ENCODE peak calls at places on chromosomes 1 and 21, in ten cellular contexts. I is HL-60, P is ovary, V is cardiac fibroblast, H is fibroblast of pulmonary artery, X is fibroblast of mammary gland, A is PC-9, S is OCI-LY7, W is mucosa of descending colon, O is bronchial epithelial cell. L is an unnamed sample.

GRCh38 chr1:34884536-34884935 is 25.0 kb upstream of the SMIM12 start:
- DNase-seq in P (no peak), V (no peak), A (no peak), W (no peak), H (no peak), S (no peak), O (no peak), I (no peak), X (no peak), L (no peak)

GRCh38 chr1:47249755-47250154 is 17.7 kb upstream of the TAL1 start:
- DNase-seq in V (no peak), A (no peak), P (no peak), I (no peak), W (no peak), X (no peak), H (no peak), S (no peak), O (no peak), L (no peak)

GRCh38 chr1:209207126-209207700 is 376.3 kb upstream of the CAMK1G start:
- DNase-seq in X (peak), A (no peak), H (no peak), V (peak), P (no peak), I (no peak), W (no peak), S (no peak), O (no peak), L (no peak)

GRCh38 chr21:30839304-30839703 is 9.7 kb upstream of the KRTAP7-1 start:
- DNase-seq in X (peak), I (peak), P (no peak), O (peak), S (peak), H (peak), W (no peak), A (no peak), V (peak), L (no peak)

GRCh38 chr1:113459279-113459678 is 69.0 kb downstream of the MAGI3 start:
- DNase-seq in I (no peak), X (peak), V (peak), H (peak), W (no peak), S (no peak), A (no peak), O (peak), P (no peak), L (peak)

GRCh38 chr1:65412984-65413375 is 7.5 kb upstream of the LEPR start:
- DNase-seq in W (no peak), A (no peak), X (peak), S (no peak), H (no peak), I (no peak), P (no peak), O (no peak), V (peak), L (peak)

GRCh38 chr1:162670928-162671663 is 38.8 kb downstream of the DDR2 start:
- DNase-seq in V (peak), A (no peak), S (no peak), O (peak), H (peak), X (peak), I (no peak), W (no peak), P (peak), L (peak)

GRCh38 chr1:8351693-8352470 is 34.0 kb downstream of the SLC45A1 start:
- DNase-seq in A (no peak), S (peak), O (peak), P (no peak), H (no peak), V (no peak), W (no peak), X (no peak), I (peak), L (no peak)

GRCh38 chr1:208081972-208082371 is 162.2 kb downstream of the PLXNA2 start:
- DNase-seq in V (no peak), W (no peak), H (no peak), S (no peak), I (no peak), O (no peak), X (peak), P (peak), A (no peak), L (peak)

GRCh38 chr21:37060296-37060695 is 12.6 kb downstream of the PIGP start:
- DNase-seq in W (no peak), P (peak), A (peak), X (peak), H (peak), S (peak), O (peak), V (peak), I (no peak), L (peak)

GRCh38 chr1:25878690-25879089 is 3.2 kb upstream of the PAQR7 start:
- DNase-seq in W (no peak), S (no peak), P (no peak), X (no peak), H (no peak), A (no peak), O (no peak), V (no peak), I (no peak), L (no peak)

GRCh38 chr1:51861669-51862068 is 16.9 kb downstream of the NRDC start:
- DNase-seq in P (no peak), O (peak), H (no peak), X (peak), I (no peak), W (no peak), S (no peak), A (no peak), V (peak), L (peak)

GRCh38 chr1:40646385-40646784 is 19.1 kb downstream of the RIMS3 start:
- DNase-seq in W (no peak), I (no peak), H (peak), V (peak), P (no peak), O (peak), S (no peak), A (no peak), X (peak), L (peak)

GRCh38 chr1:193185861-193186714 is at the start of gene B3GALT2:
- DNase-seq in S (no peak), O (peak), V (peak), X (peak), H (peak), W (no peak), P (peak), I (no peak), A (no peak), L (no peak)

GRCh38 chr1:51520700-51521248 is 1.7 kb upstream of the EPS15 start:
- DNase-seq in V (no peak), X (no peak), S (no peak), I (peak), A (no peak), W (no peak), P (no peak), H (no peak), O (peak), L (no peak)

GRCh38 chr1:96845464-96845863 is 123.9 kb downstream of the PTBP2 start:
- DNase-seq in X (peak), I (peak), P (no peak), A (no peak), V (peak), O (peak), W (no peak), H (no peak), S (peak), L (no peak)

GRCh38 chr1:61287734-61288133 is 205.4 kb downstream of the NFIA start:
- DNase-seq in S (no peak), X (peak), W (no peak), P (no peak), O (peak), I (no peak), H (peak), V (peak), A (no peak), L (peak)

GRCh38 chr1:169060010-169060722 is 46.3 kb upstream of the ATP1B1 start:
- DNase-seq in W (peak), O (peak), I (no peak), S (no peak), A (peak), H (peak), V (peak), P (no peak), X (peak), L (no peak)

GRCh38 chr1:170731566-170732261 is 67.8 kb downstream of the PRRX1 start:
- DNase-seq in I (no peak), P (no peak), O (no peak), X (no peak), A (no peak), W (no peak), H (no peak), S (no peak), V (no peak), L (peak)

GRCh38 chr21:26423506-26423905 is 149.6 kb downstream of the CYYR1 start:
- DNase-seq in S (no peak), H (no peak), X (no peak), I (no peak), O (no peak), A (no peak), V (no peak), W (no peak), P (no peak), L (no peak)

GRCh38 chr1:8661185-8662110 is 156.0 kb downstream of the RERE start:
- DNase-seq in V (peak), H (peak), A (no peak), S (no peak), I (no peak), O (peak), X (peak), P (peak), W (no peak), L (peak)

GRCh38 chr1:83998205-83998598 is 730 bp downstream of the TTLL7 start:
- DNase-seq in V (peak), P (no peak), W (no peak), H (peak), A (no peak), O (peak), X (peak), S (no peak), I (no peak), L (no peak)

GRCh38 chr1:44568128-44568900 is 106.0 kb downstream of the TMEM53 start:
- DNase-seq in S (no peak), A (peak), H (no peak), P (no peak), V (no peak), X (no peak), O (peak), W (no peak), I (no peak), L (no peak)

DNA sequence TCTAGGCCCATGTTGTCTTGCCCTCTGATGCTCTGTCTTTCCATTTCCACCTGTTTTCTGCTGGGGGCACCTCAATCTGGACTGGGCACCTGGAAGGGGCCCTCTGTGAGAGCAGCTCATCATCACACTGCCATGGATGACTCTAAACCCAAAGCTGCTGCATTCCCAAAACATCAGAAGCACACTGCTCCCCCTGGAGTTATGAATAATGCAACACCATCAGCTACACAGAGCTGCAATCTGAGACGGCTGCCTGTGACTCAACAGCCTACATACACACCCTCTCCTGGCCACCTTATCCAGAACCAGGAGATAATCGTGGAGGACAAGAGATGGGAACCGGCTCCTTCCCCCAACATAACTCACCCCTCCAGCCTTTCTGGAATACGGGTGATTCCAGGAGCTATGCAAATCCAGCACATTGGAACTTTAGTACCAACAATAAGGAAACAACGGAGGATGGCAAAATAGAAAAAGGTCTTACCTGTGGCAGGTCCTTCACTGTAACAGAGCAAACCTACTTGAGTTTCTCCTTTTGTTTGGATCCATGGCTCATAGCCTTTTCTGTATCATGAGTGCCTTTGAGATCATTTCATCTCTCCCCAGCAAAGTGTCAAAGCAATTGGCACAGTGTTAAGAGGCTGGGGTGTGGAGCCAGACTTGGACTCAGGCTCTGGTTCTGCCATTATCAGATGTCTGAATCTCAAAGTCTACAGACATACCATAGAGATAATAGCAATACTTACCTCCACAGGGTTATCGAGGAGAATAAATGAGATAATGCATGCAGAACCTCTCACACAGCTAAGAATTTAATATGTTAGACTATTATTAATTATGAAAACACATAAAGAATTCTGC is 29.3 kb downstream of the AK2 start:
- DNase-seq in P (peak), I (no peak), O (peak), H (peak), V (peak), A (peak), S (peak), X (peak), W (no peak), L (peak)
- TF ChIP-seq CTCF in P (no peak), I (no peak), O (peak), H (peak), V (peak), A (peak), S (peak), X (peak), W (no peak), L (peak)

GRCh38 chr1:6848816-6849215 is 63.6 kb downstream of the CAMTA1 start:
- DNase-seq in V (no peak), O (no peak), P (no peak), W (no peak), X (no peak), I (no peak), A (no peak), H (no peak), S (no peak), L (no peak)
- H3K4me3 ChIP-seq in V (no peak), O (no peak), P (no peak), W (no peak), X (no peak), I (no peak), A (no peak), H (no peak), S (no peak), L (no peak)

DNA sequence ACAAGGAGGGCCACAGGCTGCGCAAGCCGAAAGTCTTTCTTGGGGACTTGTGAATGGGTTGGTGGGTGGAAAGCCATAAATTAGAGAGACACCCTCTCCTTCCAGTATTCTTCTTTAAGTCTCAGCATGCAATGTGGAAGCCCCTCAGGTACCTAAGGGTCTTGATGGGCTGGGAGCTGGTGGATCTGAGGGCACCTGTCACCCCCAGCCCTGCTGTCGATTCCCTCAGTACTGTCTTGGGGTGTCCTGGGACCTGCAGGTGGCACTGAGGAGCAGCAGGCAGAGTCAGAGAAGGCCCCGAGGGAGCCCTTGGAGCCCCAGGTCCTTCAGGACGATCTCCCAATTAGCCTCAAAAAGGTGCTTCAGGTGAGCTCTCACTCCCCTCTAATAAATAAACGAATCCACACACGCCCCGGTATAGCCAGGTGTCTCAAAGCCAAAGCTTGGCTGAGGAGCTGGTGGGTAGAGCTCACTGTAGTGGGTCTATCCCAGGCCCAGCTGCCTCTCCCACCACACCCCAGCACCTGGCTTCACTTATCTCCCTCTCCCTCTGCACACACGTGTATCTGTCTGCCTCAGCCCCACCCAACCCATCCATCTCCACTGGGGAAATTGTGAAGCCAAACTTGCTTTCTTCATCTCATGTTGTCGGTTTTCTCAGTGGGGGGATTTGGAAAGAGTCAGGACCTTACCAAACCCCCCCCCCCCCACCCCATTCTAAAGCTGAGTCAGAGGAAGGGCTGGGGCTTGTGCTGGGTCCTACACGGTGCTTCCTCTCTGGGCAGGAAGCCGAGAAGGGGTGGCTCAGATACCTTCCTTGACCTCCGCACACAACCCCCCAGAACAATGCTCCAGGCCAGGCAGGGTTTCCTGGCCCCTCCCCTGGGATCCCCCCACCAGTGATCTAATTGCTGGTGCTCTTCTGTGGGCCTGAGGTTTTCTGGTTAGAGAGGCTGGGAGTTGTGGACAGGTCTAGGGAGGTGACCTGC is 1.6 kb downstream of the ADAM15 start:
- DNase-seq in I (peak), A (peak), P (no peak), W (no peak), H (no peak), X (no peak), S (peak), V (no peak), O (peak), L (peak)
- TF ChIP-seq CTCF in I (peak), A (peak), P (no peak), W (no peak), H (peak), X (peak), S (peak), V (peak), O (peak), L (peak)

GRCh38 chr1:154599658-154600057 is 8.3 kb downstream of the ADAR start:
- DNase-seq in S (no peak), A (no peak), V (no peak), W (no peak), H (peak), I (no peak), O (no peak), P (no peak), X (peak), L (peak)
- H3K4me3 ChIP-seq in S (no peak), A (no peak), V (no peak), W (no peak), H (no peak), I (no peak), O (no peak), P (no peak), X (no peak), L (no peak)

GRCh38 chr1:2443285-2444137 is 31.1 kb upstream of the PEX10 start:
- DNase-seq in H (no peak), W (no peak), I (no peak), O (no peak), P (no peak), A (no peak), V (no peak), X (no peak), S (no peak), L (peak)
- TF ChIP-seq CTCF in H (no peak), W (no peak), I (no peak), O (peak), P (no peak), A (no peak), V (no peak), X (no peak), S (no peak), L (peak)

DNA sequence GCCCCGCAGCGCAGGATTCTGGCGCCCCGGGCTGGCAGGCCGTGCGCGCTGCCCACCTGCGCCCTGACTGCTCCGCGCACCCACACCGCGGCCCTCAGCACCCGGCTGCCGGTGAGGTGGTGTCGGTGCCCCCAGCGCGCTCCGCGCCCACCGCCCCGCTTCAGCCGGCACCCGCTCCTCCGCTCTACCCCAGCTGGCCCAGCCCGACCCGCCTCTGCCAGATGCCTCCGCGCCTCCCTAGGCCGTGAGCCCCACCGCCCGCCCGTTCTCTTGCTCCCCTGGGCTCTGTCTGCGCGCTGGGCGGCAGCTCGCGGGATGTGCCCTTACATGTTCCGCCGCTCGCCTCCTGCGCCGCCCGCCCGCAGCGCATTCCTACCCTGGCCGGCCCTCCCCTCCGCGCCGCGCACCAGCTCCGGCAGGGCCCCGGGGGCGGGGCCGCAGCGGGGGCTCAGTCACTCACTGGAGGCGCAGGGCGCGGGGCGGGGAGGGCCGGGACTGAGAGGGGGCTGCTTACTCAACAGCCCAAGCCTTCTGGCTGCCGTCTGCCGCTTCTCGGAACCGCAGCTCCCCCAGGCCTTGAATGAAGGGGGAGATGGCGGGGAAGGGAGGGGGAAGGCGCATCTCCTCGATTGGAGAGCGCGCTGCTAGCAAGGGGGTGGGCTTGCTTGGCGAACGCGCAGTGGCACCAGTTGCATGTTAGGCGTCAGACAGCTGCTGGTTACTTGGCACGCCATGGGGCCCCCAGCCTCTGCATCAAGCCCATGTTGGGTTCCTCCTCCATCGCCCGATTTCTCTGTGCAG is at the start of gene PHLDA3:
- DNase-seq in X (peak), W (peak), I (peak), A (peak), H (peak), S (no peak), P (peak), O (peak), V (peak), L (peak)
- H3K4me3 ChIP-seq in X (peak), W (peak), I (peak), A (peak), H (peak), S (no peak), P (peak), O (peak), V (peak), L (peak)

GRCh38 chr1:42043811-42044210 is 109.4 kb upstream of the GUCA2B start:
- DNase-seq in X (no peak), V (no peak), A (no peak), P (no peak), W (no peak), H (no peak), O (no peak), I (no peak), S (no peak), L (no peak)
- TF ChIP-seq CTCF in X (no peak), V (no peak), A (no peak), P (no peak), W (no peak), H (no peak), O (no peak), I (no peak), S (no peak), L (no peak)

DNA sequence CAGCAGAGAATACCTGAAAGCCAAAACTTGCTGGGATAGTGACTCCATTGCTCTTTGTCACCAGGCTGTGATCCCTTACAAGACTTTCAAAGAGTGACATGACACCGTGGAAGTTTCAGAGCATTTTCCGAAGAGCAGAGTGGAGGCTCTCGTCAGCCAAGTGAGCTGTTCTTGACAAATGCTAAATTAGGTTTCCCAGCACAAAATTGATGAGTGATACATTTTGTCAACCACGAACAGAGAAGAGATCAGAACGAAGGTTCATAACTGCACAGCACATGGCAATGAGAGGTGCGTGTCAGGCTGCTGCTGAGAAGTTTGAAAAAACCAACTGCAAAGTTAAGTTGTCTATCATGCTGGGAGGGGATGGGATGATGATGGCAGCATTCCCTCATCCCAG is 184.4 kb upstream of the C1orf174 start:
- DNase-seq in X (no peak), H (no peak), A (no peak), O (no peak), P (no peak), S (no peak), V (no peak), W (no peak), I (no peak), L (no peak)
- H3K4me3 ChIP-seq in X (no peak), H (no peak), A (no peak), O (no peak), P (no peak), S (no peak), V (no peak), W (no peak), I (no peak), L (no peak)

GRCh38 chr1:228180271-228180987 is 14.8 kb downstream of the IBA57 start:
- DNase-seq in A (no peak), H (no peak), X (no peak), O (no peak), S (peak), W (no peak), P (no peak), V (no peak), I (no peak), L (no peak)
- TF ChIP-seq CTCF in A (peak), H (peak), X (peak), O (no peak), S (peak), W (no peak), P (no peak), V (peak), I (no peak), L (peak)